ENCODE peak calls at places on chromosomes 7 and 10, in six cellular contexts. F is GM06990, K is sigmoid colon, R is GM13976, B is H9, T is GM12865. P is an unnamed sample.

GRCh38 chr7:65978891-65979582 is 3.0 kb downstream of the GUSB start:
- DNase-seq in K (no peak), F (no peak), B (no peak), R (no peak), T (no peak), P (no peak)

GRCh38 chr10:8677642-8678041 is 623.2 kb downstream of the GATA3 start:
- DNase-seq in K (no peak), R (no peak), T (no peak), B (no peak), F (no peak), P (no peak)

GRCh38 chr7:25669954-25670841 is 441.9 kb upstream of the NPVF start:
- DNase-seq in T (no peak), B (no peak), F (no peak), K (peak), R (no peak), P (no peak)

GRCh38 chr7:134783294-134784069 is 4.0 kb downstream of the CALD1 start:
- DNase-seq in B (no peak), R (no peak), T (no peak), K (no peak), F (no peak), P (no peak)

GRCh38 chr10:28838908-28839307 is 161.6 kb downstream of the BAMBI start:
- DNase-seq in R (no peak), K (no peak), F (no peak), T (no peak), B (no peak), P (no peak)

GRCh38 chr7:48154792-48155413 is 16.4 kb upstream of the ABCA13 start:
- DNase-seq in T (peak), R (no peak), B (no peak), F (no peak), K (no peak), P (peak)

GRCh38 chr7:105699568-105700236 is 118.4 kb upstream of the EFCAB10 start:
- DNase-seq in B (no peak), T (no peak), R (no peak), F (no peak), K (no peak), P (no peak)

GRCh38 chr7:121337398-121337797 is 8.6 kb downstream of the WNT16 start:
- DNase-seq in K (no peak), F (no peak), T (peak), B (no peak), R (no peak), P (no peak)

GRCh38 chr7:23615331-23615730 is 18.1 kb downstream of the CCDC126 start:
- DNase-seq in R (no peak), K (no peak), B (no peak), T (no peak), F (no peak), P (no peak)

GRCh38 chr10:133117036-133117687 is 29.4 kb downstream of the ADGRA1 start:
- DNase-seq in R (no peak), B (no peak), K (no peak), F (no peak), T (no peak), P (no peak)

GRCh38 chr10:13891542-13892431 is 305.0 kb downstream of the PRPF18 start:
- DNase-seq in T (peak), F (peak), K (no peak), B (no peak), R (peak), P (peak)

GRCh38 chr7:34061175-34061574 is 155.8 kb downstream of the BMPER start:
- DNase-seq in K (no peak), B (no peak), R (no peak), F (no peak), T (no peak), P (no peak)

GRCh38 chr7:157310676-157311185 is 26.1 kb upstream of the DNAJB6 start:
- DNase-seq in R (no peak), B (peak), K (no peak), F (no peak), T (no peak), P (no peak)

GRCh38 chr7:43137811-43138210 is 25.4 kb downstream of the HECW1 start:
- DNase-seq in F (no peak), T (no peak), K (no peak), R (no peak), B (no peak), P (no peak)

GRCh38 chr10:74901240-74901827 is 74.9 kb downstream of the KAT6B start:
- DNase-seq in T (no peak), B (no peak), R (peak), F (no peak), K (no peak), P (no peak)

GRCh38 chr10:75247797-75248196 is 12.0 kb upstream of the COMTD1 start:
- DNase-seq in B (no peak), F (no peak), K (no peak), R (no peak), T (no peak), P (no peak)

GRCh38 chr7:141073641-141074161 is at the start of gene TMEM178B:
- DNase-seq in B (peak), F (no peak), T (peak), K (no peak), R (peak), P (peak)

GRCh38 chr10:132109341-132110072 is 43.8 kb downstream of the JAKMIP3 start:
- DNase-seq in K (peak), T (no peak), R (no peak), F (no peak), B (peak), P (no peak)

GRCh38 chr7:83038787-83039186 is 123.9 kb downstream of the PCLO start:
- DNase-seq in R (no peak), B (no peak), K (no peak), T (no peak), F (no peak), P (no peak)

DNA sequence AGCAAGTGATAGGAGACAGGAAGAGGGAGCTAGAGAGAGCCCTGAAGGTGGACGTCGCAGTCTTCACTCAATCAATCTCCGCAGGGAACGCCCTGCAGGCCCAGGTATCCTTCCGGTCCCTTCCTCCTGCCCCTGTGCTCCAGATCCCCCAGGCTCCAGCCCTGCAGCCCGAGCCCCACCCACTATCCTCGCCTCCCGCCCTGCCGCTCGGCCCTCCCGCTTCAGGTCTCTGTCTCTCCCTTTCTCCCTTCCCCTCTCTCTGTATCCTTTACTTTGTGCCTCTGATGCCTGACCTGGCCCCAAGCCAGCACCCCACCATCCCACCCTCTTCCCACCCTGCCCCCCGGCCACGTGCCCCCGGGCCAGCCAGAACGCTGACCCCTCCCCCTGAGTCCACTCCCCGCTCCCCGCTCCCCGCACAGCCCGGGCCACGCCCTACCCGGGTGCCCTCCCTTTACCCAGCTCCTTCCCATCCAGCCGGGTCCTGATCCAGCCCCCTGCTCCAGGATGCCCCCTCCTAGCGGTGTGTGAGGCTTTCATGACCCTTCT is 127.7 kb downstream of the UBE2H start:
- DNase-seq in F (peak), B (peak), T (peak), R (peak), K (peak), P (peak)
- TF ChIP-seq CTCF in F (peak), B (peak), T (peak), R (no peak), K (no peak), P (no peak)

DNA sequence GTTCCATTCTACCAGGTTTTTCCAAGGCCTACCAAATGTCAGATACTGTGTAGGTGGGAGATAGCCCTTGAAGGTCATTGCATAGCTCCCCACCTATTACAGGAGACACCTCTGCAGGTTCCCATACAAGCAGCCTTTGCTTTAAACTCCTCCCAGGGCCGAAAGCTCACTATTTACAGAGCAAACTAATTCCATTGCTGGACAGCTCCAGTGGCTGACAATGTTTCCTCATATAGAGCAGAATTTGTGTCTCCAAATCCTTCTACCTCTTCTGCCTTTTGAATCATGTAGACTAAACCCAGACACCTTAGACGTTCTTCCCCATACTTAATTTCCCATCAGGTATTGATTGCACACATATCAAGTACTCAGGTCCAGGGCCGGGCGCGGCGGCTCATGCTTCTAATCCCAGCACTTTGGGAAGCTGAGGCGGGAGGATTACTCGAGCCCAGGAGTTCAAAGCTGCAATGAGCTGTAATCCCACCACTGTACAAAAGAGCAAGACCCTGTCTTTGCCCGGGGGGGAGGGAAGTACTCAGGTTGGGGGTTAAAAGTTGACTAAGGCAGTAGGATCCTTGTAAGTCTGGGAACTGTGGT is 2.1 kb downstream of the CNNM1 start:
- DNase-seq in F (no peak), B (no peak), K (no peak), T (no peak), R (no peak), P (no peak)
- TF ChIP-seq CTCF in F (no peak), B (no peak), K (no peak), T (no peak), R (no peak), P (no peak)

DNA sequence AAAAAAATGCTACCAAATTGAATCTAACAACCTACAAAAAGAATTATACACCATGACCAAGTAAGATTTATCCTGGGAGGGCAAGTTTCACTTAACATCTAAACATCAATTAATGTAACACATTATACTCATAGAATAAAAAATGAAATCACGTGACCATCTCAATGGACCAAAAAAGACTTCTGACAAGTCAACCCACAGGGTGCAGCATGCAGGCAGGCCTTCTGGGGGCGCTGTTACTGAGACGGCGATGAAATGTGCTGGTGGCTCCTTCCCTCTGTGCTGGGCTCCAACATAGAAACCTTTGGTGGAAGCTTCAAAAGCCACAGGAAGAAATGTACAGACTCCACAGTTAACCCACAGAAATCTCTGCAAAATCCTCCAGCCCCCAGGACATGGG is 103.1 kb downstream of the INHBA start:
- DNase-seq in T (no peak), R (no peak), B (peak), K (no peak), F (no peak), P (peak)
- TF ChIP-seq CTCF in T (no peak), R (no peak), B (peak), K (no peak), F (no peak), P (peak)

GRCh38 chr10:102152545-102152890 is 329 bp downstream of the NOLC1 start:
- DNase-seq in R (no peak), B (no peak), T (peak), F (no peak), K (no peak), P (peak)
- TF ChIP-seq CTCF in R (no peak), B (no peak), T (no peak), F (no peak), K (no peak), P (no peak)

GRCh38 chr10:127757033-127757432 is 20.0 kb downstream of the FOXI2 start:
- DNase-seq in R (no peak), F (no peak), K (no peak), B (no peak), T (peak), P (no peak)
- TF ChIP-seq CTCF in R (peak), F (peak), K (no peak), B (peak), T (peak), P (no peak)